ENCODE peak calls at places on chromosomes 5 and 9, in five cellular contexts. B is GM06990, U is astrocyte of the cerebellum, K is GM04504, T is T1000. Z is an unnamed sample.

GRCh38 chr9:109968332-109968657 is 188.3 kb downstream of the PALM2AKAP2 start:
- DNase-seq in B (peak), U (no peak), K (no peak), T (no peak), Z (no peak)

GRCh38 chr9:16413509-16414016 is 456.9 kb downstream of the BNC2 start:
- DNase-seq in B (no peak), U (no peak), K (peak), T (peak), Z (no peak)

GRCh38 chr5:177509361-177509951 is at the start of gene DOK3:
- DNase-seq in B (peak), U (no peak), K (no peak), T (no peak), Z (no peak)

GRCh38 chr9:113523421-113524141 is 60.1 kb downstream of the RGS3 start:
- DNase-seq in B (peak), U (no peak), K (no peak), T (no peak), Z (no peak)

GRCh38 chr5:21834863-21835262 is 1018.3 kb downstream of the CDH12 start:
- DNase-seq in B (no peak), U (no peak), K (no peak), T (no peak), Z (no peak)

GRCh38 chr5:14812166-14812565 is 59.4 kb downstream of the ANKH start:
- DNase-seq in B (no peak), U (no peak), K (no peak), T (no peak), Z (no peak)

GRCh38 chr5:111278824-111279504 is 54.8 kb downstream of the CAMK4 start:
- DNase-seq in B (peak), U (peak), K (no peak), T (no peak), Z (peak)

GRCh38 chr9:104280216-104280585 is 186.1 kb downstream of the SMC2 start:
- DNase-seq in B (no peak), U (no peak), K (no peak), T (no peak), Z (no peak)

GRCh38 chr5:3120013-3120412 is 368.5 kb upstream of the IRX2 start:
- DNase-seq in B (no peak), U (no peak), K (no peak), T (no peak), Z (no peak)

GRCh38 chr5:16727937-16728336 is 111.1 kb upstream of the RETREG1 start:
- DNase-seq in B (no peak), U (no peak), K (no peak), T (no peak), Z (no peak)

GRCh38 chr5:131825404-131826013 is 28.7 kb upstream of the FNIP1 start:
- DNase-seq in B (no peak), U (no peak), K (no peak), T (no peak), Z (no peak)